ENCODE peak calls at places on chromosomes 6 and 20, in ten cellular contexts. N is stimulated activated CD4-positive, alpha-beta T cell treated with anti-CD3 and anti-CD28 coated beads, Interleukin-15, amount 100 ng/mL, for 1 hour; C is activated CD8-positive, alpha-beta T cell treated with anti-CD3 and anti-CD28 coated beads for 36 hours; L is adrenal gland; G is HCEC 1CT; T is neural crest cell; X is KG1; H is SK-N-MC; I is HT1080; S is effector CD8-positive, alpha-beta T cell. E is an unnamed sample.

GRCh38 chr6:38143191-38144154 is 323.9 kb downstream of the ZFAND3 start:
- DNase-seq in N (no peak), C (no peak), L (no peak), G (no peak), T (no peak), X (no peak), H (no peak), I (peak; percentile 67), S (no peak), E (peak; percentile 76)

GRCh38 chr6:140438346-140438735 is 1063.9 kb upstream of the CITED2 start:
- DNase-seq in N (no peak), C (no peak), L (no peak), G (peak; percentile 13), T (no peak), X (no peak), H (no peak), I (no peak), S (no peak), E (no peak)

GRCh38 chr20:63297371-63297781 is 4.4 kb downstream of the COL20A1 start:
- DNase-seq in N (no peak), C (no peak), L (no peak), G (no peak), T (no peak), X (no peak), H (no peak), I (no peak), S (no peak), E (no peak)

GRCh38 chr20:1264727-1265126 is 1.4 kb upstream of the SNPH start:
- DNase-seq in N (no peak), C (no peak), L (no peak), G (no peak), T (no peak), X (no peak), H (no peak), I (no peak), S (no peak), E (no peak)

GRCh38 chr6:20028143-20028542 is 184.1 kb downstream of the MBOAT1 start:
- DNase-seq in N (no peak), C (peak; percentile 1), L (no peak), G (no peak), T (no peak), X (no peak), H (no peak), I (no peak), S (no peak), E (no peak)

GRCh38 chr20:58441723-58442122 is 52.7 kb downstream of the VAPB start:
- DNase-seq in N (no peak), C (no peak), L (no peak), G (no peak), T (no peak), X (no peak), H (no peak), I (no peak), S (no peak), E (no peak)

GRCh38 chr6:133262804-133263203 is 21.6 kb downstream of the EYA4 start:
- DNase-seq in N (no peak), C (no peak), L (no peak), G (no peak), T (no peak), X (no peak), H (no peak), I (no peak), S (no peak), E (no peak)

GRCh38 chr6:89432875-89433636 is at the start of gene ANKRD6:
- DNase-seq in N (peak; percentile 82), C (peak; percentile 86), L (peak; percentile 81), G (peak; percentile 3), T (peak; percentile 87), X (peak; percentile 53), H (no peak), I (peak; percentile 28), S (peak; percentile 76), E (peak; percentile 24)

GRCh38 chr6:123658848-123659247 is 22.1 kb upstream of the TRDN start:
- DNase-seq in N (no peak), C (no peak), L (no peak), G (no peak), T (no peak), X (no peak), H (no peak), I (no peak), S (no peak), E (no peak)